ENCODE peak calls at places on chromosomes 4 and X, in five cellular contexts. B, F, C, H and R are unnamed samples.

GRCh38 chr4:73836373-73837269 is at the start of gene CXCL6:
- DNase-seq in C (peak; percentile 28), H (peak; percentile 21), B (peak; percentile 37), F (peak; percentile 82), R (peak; percentile 73)

GRCh38 chr4:26171953-26172352 is 148.9 kb upstream of the RBPJ start:
- DNase-seq in F (no peak), B (no peak), C (no peak), H (no peak), R (no peak)

GRCh38 chr4:1406416-1406945 is at the start of gene NKX1-1:
- DNase-seq in F (peak; percentile 56), C (no peak), H (peak; percentile 13), B (no peak), R (no peak)

GRCh38 chr4:101983835-101984234 is 193.3 kb downstream of the BANK1 start:
- DNase-seq in F (no peak), H (no peak), B (no peak), C (no peak), R (no peak)

GRCh38 chr4:57078685-57079521 is 31.3 kb downstream of the IGFBP7 start:
- DNase-seq in B (peak; percentile 11), C (no peak), H (no peak), F (peak; percentile 68), R (no peak)

GRCh38 chrX:153921070-153921469 is 5.0 kb downstream of the ARHGAP4 start:
- DNase-seq in F (no peak), H (no peak), C (no peak), B (no peak), R (no peak)

GRCh38 chr4:40749717-40750460 is at the start of gene NSUN7:
- DNase-seq in B (peak; percentile 64), C (peak; percentile 88), H (peak; percentile 84), F (peak; percentile 87), R (peak; percentile 79)

GRCh38 chrX:102129473-102129872 is 4.0 kb downstream of the TCEAL2 start:
- DNase-seq in F (no peak), C (no peak), H (no peak), B (no peak), R (peak; percentile 6)

GRCh38 chrX:134634691-134635090 is 23.6 kb downstream of the PLAC1 start:
- DNase-seq in F (no peak), H (no peak), C (no peak), B (no peak), R (no peak)
- H3K27ac ChIP-seq in F (no peak overlapping the region), H (no peak overlapping the region), C (no peak overlapping the region), B (no peak overlapping the region), R (no peak overlapping the region)

GRCh38 chr4:10112658-10113284 is 3.8 kb downstream of the WDR1 start:
- DNase-seq in H (no peak), C (no peak), F (no peak), B (no peak), R (no peak)
- H3K4me1 ChIP-seq in H (peaks cover 6% of the 10 kb centered on the region), C (peaks cover 85% of the 10 kb centered on the region), F (peaks cover 7% of the 10 kb centered on the region), B (peaks cover 10% of the 10 kb centered on the region), R (peaks cover 35% of the 10 kb centered on the region)

DNA sequence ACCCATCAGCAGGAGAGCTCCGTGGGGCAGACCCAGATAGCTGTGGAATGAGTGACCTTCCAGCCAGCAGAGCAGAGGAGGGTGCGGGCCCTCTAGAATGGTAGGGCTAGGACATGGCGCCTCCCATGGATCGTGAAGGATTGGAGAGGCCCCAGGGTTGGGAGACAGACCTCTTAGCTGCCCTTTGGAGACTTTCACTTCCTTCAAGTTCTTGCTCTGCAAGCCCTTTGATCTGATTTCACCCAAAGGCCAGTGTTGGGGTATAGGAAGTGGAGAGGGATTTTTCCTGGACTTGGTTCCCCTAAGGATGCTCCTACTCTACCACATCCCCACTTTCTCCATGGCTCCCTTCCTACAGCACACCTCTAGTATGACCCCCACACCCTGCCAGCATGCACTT is 3.0 kb downstream of the SASH3 start:
- DNase-seq in C (no peak), B (no peak), H (no peak), F (no peak), R (no peak)
- H3K4me3 ChIP-seq in C (no peak overlapping the region), B (no peak overlapping the region), H (no peak overlapping the region), F (no peak overlapping the region), R (no peak overlapping the region)

DNA sequence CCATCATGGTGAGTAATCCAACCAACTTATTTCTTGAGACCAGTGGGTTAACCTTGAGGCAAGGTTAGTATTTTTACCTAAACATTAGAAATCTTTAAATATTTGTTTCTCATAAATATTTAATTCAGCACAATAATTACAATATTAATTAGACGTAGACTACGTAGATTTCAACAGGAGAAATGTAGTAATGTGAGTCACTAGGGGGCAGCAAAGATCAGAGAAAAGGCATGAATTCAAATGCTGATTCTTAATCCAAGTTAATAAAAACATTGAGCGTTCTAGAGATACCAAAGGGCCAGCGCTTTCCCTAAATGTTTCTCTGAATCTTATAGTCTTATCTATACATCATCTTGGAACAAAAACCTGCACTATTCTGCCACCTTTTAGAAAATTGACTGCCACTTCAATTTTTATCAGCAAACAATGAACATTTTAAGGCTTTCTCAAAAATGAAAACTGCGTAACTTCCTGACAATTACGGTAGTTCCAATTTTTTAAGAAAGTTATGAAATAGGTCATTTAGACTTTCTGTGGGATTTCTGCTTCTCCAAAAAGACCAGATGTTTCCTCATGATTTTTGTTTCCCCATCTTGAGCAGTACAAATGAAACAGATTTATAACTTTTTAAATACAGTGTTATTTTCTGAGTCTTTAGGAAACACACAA is 180.7 kb downstream of the GASK1B start:
- DNase-seq in H (peak; percentile 76), B (peak; percentile 58), F (no peak), C (no peak), R (peak; percentile 70)
- H3K27ac ChIP-seq in H (peak overlapping the region; percentile 44), B (no peak overlapping the region), F (no peak overlapping the region), C (peak overlapping the region; percentile 60), R (no peak overlapping the region)

DNA sequence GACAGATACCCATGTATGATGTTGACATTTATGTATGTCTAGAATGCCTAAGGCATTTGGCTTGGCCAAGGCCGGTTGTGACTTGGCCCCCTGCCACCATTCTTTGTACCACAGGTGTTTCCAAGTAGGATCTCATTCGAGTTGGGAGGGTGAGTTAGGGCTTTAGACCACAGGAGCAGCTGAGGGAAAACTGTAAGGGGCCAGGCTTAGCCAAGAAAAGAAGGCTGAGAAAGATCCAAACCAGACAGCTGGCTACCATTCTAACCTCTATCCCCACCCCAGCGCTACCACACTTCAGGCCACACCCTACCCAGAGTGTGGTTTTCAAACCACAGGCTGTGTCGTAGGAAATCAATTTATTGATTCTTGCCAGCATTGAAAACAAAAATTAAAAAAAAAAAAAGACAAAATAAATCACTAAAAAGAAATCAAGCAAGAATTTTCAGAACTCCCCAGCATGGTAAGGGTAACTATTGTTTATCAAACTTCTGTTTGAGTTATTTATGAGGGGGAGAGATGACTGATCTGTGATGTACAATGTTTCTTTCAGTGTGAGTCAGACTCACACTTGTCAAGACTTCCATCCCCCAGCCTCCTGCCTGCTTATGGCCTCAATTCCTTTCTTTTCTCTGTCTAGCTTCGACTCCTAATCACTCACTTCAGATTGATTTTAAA is 9.9 kb downstream of the TMSB4X start:
- DNase-seq in F (no peak), H (no peak), B (no peak), C (peak; percentile 73), R (no peak)
- H3K4me1 ChIP-seq in F (no peaks in the 10 kb centered on the region), H (no peaks in the 10 kb centered on the region), B (peaks cover 1% of the 10 kb centered on the region), C (peaks cover 17% of the 10 kb centered on the region), R (no peaks in the 10 kb centered on the region)

GRCh38 chr4:183172881-183173280 is 73.8 kb downstream of the WWC2 start:
- DNase-seq in H (no peak), C (no peak), B (no peak), F (no peak), R (no peak)
- H3K4me3 ChIP-seq in H (no peak overlapping the region), C (no peak overlapping the region), B (no peak overlapping the region), F (no peak overlapping the region), R (no peak overlapping the region)

DNA sequence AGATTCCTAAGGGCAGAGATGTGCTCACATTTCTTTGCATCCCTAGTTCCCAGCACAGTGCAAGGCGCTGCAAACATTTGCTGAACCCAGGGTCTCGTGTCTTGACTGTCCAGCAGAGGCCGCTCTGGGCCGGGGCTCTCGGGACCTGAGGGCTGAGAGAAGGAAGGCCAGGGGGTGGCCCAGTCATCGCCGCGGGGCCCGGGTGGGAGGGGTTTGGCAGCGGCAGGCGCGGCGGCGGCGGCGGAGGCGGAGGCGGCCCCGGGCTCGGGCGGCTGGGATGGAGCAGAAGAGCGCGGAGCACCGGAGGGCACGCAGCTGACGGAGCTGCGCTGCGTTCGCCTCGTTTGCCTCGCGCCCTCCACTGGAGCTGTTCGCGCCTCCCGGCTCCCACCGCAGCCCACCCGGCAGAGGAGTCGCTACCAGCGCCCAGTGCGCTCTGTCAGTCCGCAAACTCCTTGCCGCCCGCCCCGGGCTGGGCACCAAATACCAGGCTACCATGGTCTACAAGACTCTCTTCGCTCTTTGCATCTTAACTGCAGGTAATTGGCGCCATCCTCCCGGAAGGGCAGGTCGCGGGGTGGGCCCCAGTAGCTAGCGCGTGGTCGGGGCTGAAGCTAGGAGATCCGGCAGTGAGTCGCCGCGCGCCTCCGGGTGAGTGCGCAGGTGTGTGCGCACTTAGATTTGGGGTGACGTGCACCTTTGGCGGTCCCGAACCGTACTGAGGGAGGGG is at the start of gene PARM1:
- DNase-seq in F (peak; percentile 98), B (peak; percentile 83), C (peak; percentile 97), H (peak; percentile 94), R (peak; percentile 93)
- H3K27ac ChIP-seq in F (peak within 1 kb of the TSS; percentile 86), B (no peak within 1 kb of the TSS), C (peak within 1 kb of the TSS; percentile 88), H (peak within 1 kb of the TSS; percentile 78), R (peak within 1 kb of the TSS; percentile 28)

GRCh38 chr4:128913228-128913627 is 103.7 kb downstream of the JADE1 start:
- DNase-seq in F (no peak), B (no peak), C (no peak), H (no peak), R (no peak)
- H3K4me1 ChIP-seq in F (peaks cover 2% of the 10 kb centered on the region), B (no peaks in the 10 kb centered on the region), C (no peaks in the 10 kb centered on the region), H (no peaks in the 10 kb centered on the region), R (no peaks in the 10 kb centered on the region)

GRCh38 chr4:185657699-185658098 is 122.4 kb upstream of the PDLIM3 start:
- DNase-seq in C (no peak), B (no peak), F (no peak), H (no peak), R (no peak)
- H3K4me3 ChIP-seq in C (no peak overlapping the region), B (no peak overlapping the region), F (no peak overlapping the region), H (no peak overlapping the region), R (no peak overlapping the region)

GRCh38 chrX:129843209-129843458 is 552 bp downstream of the ZDHHC9 start:
- DNase-seq in H (no peak), B (no peak), F (no peak), C (no peak), R (no peak)
- H3K27ac ChIP-seq in H (peak overlapping the region; percentile 45), B (no peak overlapping the region), F (peak overlapping the region; percentile 77), C (peak overlapping the region; percentile 92), R (no peak overlapping the region)